ENCODE peak calls at places on chromosomes 3 and 15, in seven cellular contexts. R, M, X, Y, B, K and L are unnamed samples.
A peak's percentile ranks its signal among the peaks of the same experiment; 100 is the strongest.

GRCh38 chr15:42595641-42596240 is 20.3 kb downstream of the STARD9 start:
- DNase-seq in R (no peak), M (peak; percentile 63), X (no peak), Y (no peak), B (no peak), K (no peak), L (peak; percentile 44)

GRCh38 chr3:66816110-66816761 is 181.9 kb upstream of the KBTBD8 start:
- DNase-seq in R (peak; percentile 64), M (peak; percentile 83), X (no peak), Y (no peak), B (no peak), K (no peak), L (no peak)

GRCh38 chr3:37526511-37526910 is 335.2 kb upstream of the CTDSPL start:
- DNase-seq in R (no peak), M (peak; percentile 66), X (peak; percentile 61), Y (peak; percentile 88), B (no peak), K (no peak), L (peak; percentile 88)

GRCh38 chr3:197178998-197179397 is 119.4 kb downstream of the DLG1 start:
- DNase-seq in R (no peak), M (no peak), X (no peak), Y (no peak), B (no peak), K (no peak), L (no peak)

GRCh38 chr3:127774647-127775046 is 47.7 kb downstream of the MGLL start:
- DNase-seq in R (no peak), M (no peak), X (no peak), Y (no peak), B (no peak), K (peak; percentile 31), L (no peak)

GRCh38 chr15:89171136-89172072 is 50.0 kb downstream of the RLBP1 start:
- DNase-seq in R (peak; percentile 65), M (peak; percentile 36), X (no peak), Y (peak; percentile 33), B (no peak), K (peak; percentile 76), L (peak; percentile 41)

GRCh38 chr3:14274999-14275961 is 96.7 kb downstream of the LSM3 start:
- DNase-seq in R (peak; percentile 11), M (no peak), X (no peak), Y (no peak), B (no peak), K (peak; percentile 55), L (no peak)

GRCh38 chr15:54803139-54803808 is 393.5 kb downstream of the RSL24D1 start:
- DNase-seq in R (no peak), M (peak; percentile 0), X (no peak), Y (no peak), B (no peak), K (no peak), L (no peak)

GRCh38 chr3:32374788-32375595 is 16.7 kb upstream of the CMTM7 start:
- DNase-seq in R (peak; percentile 80), M (peak; percentile 74), X (no peak), Y (peak; percentile 59), B (no peak), K (no peak), L (peak; percentile 60)

GRCh38 chr3:127799476-127800222 is 22.7 kb downstream of the MGLL start:
- DNase-seq in R (peak; percentile 93), M (peak; percentile 97), X (no peak), Y (no peak), B (no peak), K (peak; percentile 2), L (no peak)

GRCh38 chr15:20356444-20357138 is 185.0 kb downstream of the GOLGA6L6 start:
- DNase-seq in R (no peak), M (no peak), X (peak; percentile 72), Y (peak; percentile 67), B (peak; percentile 81), K (peak; percentile 89), L (peak; percentile 69)

GRCh38 chr3:24160424-24160823 is 215.3 kb downstream of the NR1D2 start:
- DNase-seq in R (no peak), M (peak; percentile 29), X (no peak), Y (no peak), B (no peak), K (peak; percentile 64), L (no peak)

GRCh38 chr15:60635507-60636352 is 156.8 kb upstream of the ICE2 start:
- DNase-seq in R (peak; percentile 69), M (no peak), X (no peak), Y (no peak), B (no peak), K (no peak), L (no peak)

GRCh38 chr3:76826915-76827314 is 213.0 kb upstream of the ROBO2 start:
- DNase-seq in R (no peak), M (no peak), X (no peak), Y (no peak), B (no peak), K (no peak), L (no peak)

GRCh38 chr3:143002083-143002712 is 828 bp downstream of the U2SURP start:
- DNase-seq in R (peak; percentile 57), M (peak; percentile 25), X (no peak), Y (no peak), B (no peak), K (no peak), L (no peak)

GRCh38 chr3:149541091-149541491 is 66.6 kb downstream of the TM4SF4 start:
- DNase-seq in R (peak; percentile 78), M (peak; percentile 71), X (no peak), Y (no peak), B (no peak), K (no peak), L (no peak)

GRCh38 chr15:66838671-66839239 is 136.7 kb downstream of the SMAD6 start:
- DNase-seq in R (peak; percentile 67), M (peak; percentile 71), X (no peak), Y (no peak), B (no peak), K (no peak), L (no peak)

GRCh38 chr3:69309810-69310209 is 76.1 kb downstream of the FRMD4B start:
- DNase-seq in R (no peak), M (peak; percentile 26), X (no peak), Y (no peak), B (no peak), K (no peak), L (no peak)

GRCh38 chr3:1805331-1805730 is 293.3 kb upstream of the CNTN4 start:
- DNase-seq in R (no peak), M (no peak), X (no peak), Y (no peak), B (no peak), K (no peak), L (no peak)

GRCh38 chr15:89121414-89121813 is 33.2 kb downstream of the ABHD2 start:
- DNase-seq in R (no peak), M (no peak), X (no peak), Y (no peak), B (peak; percentile 75), K (no peak), L (no peak)

GRCh38 chr3:16297991-16298885 is 33.2 kb downstream of the OXNAD1 start:
- DNase-seq in R (peak; percentile 59), M (no peak), X (no peak), Y (no peak), B (no peak), K (no peak), L (no peak)

GRCh38 chr3:187941848-187942194 is 196.6 kb upstream of the BCL6 start:
- DNase-seq in R (no peak), M (no peak), X (no peak), Y (no peak), B (no peak), K (no peak), L (no peak)
- H3K4me1 ChIP-seq in R (no peaks in the 10 kb centered on the region), M (peaks cover 11% of the 10 kb centered on the region), X (no peaks in the 10 kb centered on the region), Y (no peaks in the 10 kb centered on the region), B (peaks cover 29% of the 10 kb centered on the region), K (peaks cover 17% of the 10 kb centered on the region), L (peaks cover 17% of the 10 kb centered on the region)

DNA sequence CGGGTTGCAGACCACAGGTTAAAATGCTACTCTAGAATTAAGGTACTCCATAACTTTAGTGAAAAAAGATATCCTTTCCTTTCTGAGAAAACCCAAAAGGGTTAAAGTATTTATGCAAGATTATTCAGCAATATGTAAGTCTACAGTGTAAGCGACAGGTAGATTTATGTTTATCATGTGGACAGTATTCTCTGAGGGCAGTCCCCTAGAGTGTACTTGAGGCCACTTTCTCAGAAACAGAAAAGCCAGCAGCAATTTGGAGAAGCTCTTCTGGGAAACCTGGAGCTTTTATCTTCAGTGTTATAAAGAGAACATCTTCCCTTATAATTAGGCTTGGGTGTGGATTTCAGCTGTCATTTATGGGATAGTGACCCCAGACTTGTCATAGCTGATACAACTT is 8.9 kb downstream of the ST3GAL6 start:
- DNase-seq in R (no peak), M (no peak), X (no peak), Y (no peak), B (no peak), K (no peak), L (no peak)
- H3K4me3 ChIP-seq in R (no peak overlapping the region), M (no peak overlapping the region), X (no peak overlapping the region), Y (no peak overlapping the region), B (no peak overlapping the region), K (no peak overlapping the region), L (no peak overlapping the region)

GRCh38 chr3:170221924-170222646 is at the start of gene PRKCI:
- DNase-seq in R (peak; percentile 97), M (peak; percentile 96), X (peak; percentile 94), Y (peak; percentile 97), B (peak; percentile 97), K (peak; percentile 97), L (peak; percentile 95)
- TF ChIP-seq POLR2A in R (peak; percentile 32), M (peak; percentile 36), X (peak; percentile 80), Y (peak; percentile 84), B (peak; percentile 87), K (no peak), L (no peak)

DNA sequence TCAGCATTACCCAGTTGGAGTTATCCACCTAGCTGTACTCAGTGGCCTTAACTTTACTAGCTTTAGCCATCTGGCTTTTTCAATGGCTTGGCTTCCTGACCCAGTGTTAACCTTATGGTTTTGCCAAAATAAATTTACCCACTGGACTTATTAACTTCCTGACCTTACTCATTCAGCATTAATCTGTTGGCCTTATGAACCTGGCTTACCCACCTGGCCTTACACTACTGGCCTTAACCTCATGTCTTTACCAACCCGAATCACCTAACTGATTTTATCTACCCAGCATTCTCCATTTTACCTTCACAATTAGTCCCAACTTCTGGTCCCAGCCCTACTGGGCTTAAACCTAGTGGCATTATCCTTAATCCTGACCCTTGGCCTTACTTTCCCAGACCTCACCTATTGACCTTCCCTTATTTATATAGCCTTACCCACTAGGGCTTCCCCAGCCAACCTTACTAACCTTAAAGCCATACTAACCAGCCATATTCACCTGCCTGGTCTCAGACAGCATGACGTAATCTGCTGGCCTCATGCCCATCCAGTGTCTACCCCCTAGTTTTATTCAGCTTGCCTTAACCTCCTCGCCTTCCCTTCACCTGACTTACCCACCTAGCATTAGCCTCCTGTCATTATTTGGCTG is 100.0 kb downstream of the IL12A start:
- DNase-seq in R (no peak), M (no peak), X (no peak), Y (no peak), B (no peak), K (no peak), L (no peak)
- H3K4me1 ChIP-seq in R (no peaks in the 10 kb centered on the region), M (no peaks in the 10 kb centered on the region), X (no peaks in the 10 kb centered on the region), Y (no peaks in the 10 kb centered on the region), B (peaks cover 13% of the 10 kb centered on the region), K (no peaks in the 10 kb centered on the region), L (no peaks in the 10 kb centered on the region)

GRCh38 chr15:91694829-91695205 is 158.7 kb upstream of the SLCO3A1 start:
- DNase-seq in R (no peak), M (peak; percentile 47), X (peak; percentile 66), Y (peak; percentile 61), B (peak; percentile 67), K (no peak), L (no peak)
- H3K4me3 ChIP-seq in R (no peak overlapping the region), M (peak overlapping the region; percentile 16), X (peak overlapping the region; percentile 34), Y (no peak overlapping the region), B (no peak overlapping the region), K (no peak overlapping the region), L (peak overlapping the region; percentile 38)

GRCh38 chr3:141875893-141876380 is 506 bp upstream of the ATP1B3 start:
- DNase-seq in R (peak; percentile 70), M (peak; percentile 71), X (peak; percentile 80), Y (peak; percentile 55), B (peak; percentile 62), K (peak; percentile 96), L (peak; percentile 85)
- TF ChIP-seq POLR2A in R (peak; percentile 38), M (peak; percentile 86), X (no peak), Y (no peak), B (no peak), K (no peak), L (peak; percentile 22)